ENCODE peak calls at places on chromosomes 7 and 10, in nine cellular contexts. H is Peyer's patch; S is stomach; C is upper lobe of right lung; K is mammary epithelial cell; X is CD8-positive, alpha-beta T cell; D is vagina; W is uterus; M is HL-60. V is an unnamed sample.

GRCh38 chr7:95690367-95690947 is 81.9 kb upstream of the DYNC1I1 start:
- DNase-seq in H (no peak), S (no peak), C (no peak), K (peak; percentile 40), X (no peak), D (no peak), W (no peak), M (peak; percentile 26), V (no peak)

GRCh38 chr10:117541909-117542705 is 439 bp upstream of the EMX2 start:
- DNase-seq in H (no peak), S (no peak), C (no peak), K (no peak), X (no peak), D (no peak), W (peak; percentile 94), M (no peak), V (no peak)

GRCh38 chr10:98030093-98030821 is at the start of gene CRTAC1:
- DNase-seq in H (no peak), S (peak; percentile 29), C (peak; percentile 92), K (no peak), X (no peak), D (no peak), W (peak; percentile 70), M (no peak), V (no peak)

GRCh38 chr10:125057158-125058001 is 103.0 kb downstream of the CTBP2 start:
- DNase-seq in H (no peak), S (no peak), C (no peak), K (peak; percentile 56), X (no peak), D (no peak), W (peak; percentile 85), M (peak; percentile 18), V (peak; percentile 91)

GRCh38 chr7:106896268-106896667 is 31.2 kb downstream of the PIK3CG start:
- DNase-seq in H (no peak), S (no peak), C (no peak), K (no peak), X (no peak), D (no peak), W (no peak), M (no peak), V (no peak)

GRCh38 chr7:79090543-79090942 is 362.9 kb downstream of the MAGI2 start:
- DNase-seq in H (no peak), S (no peak), C (no peak), K (peak; percentile 68), X (no peak), D (no peak), W (no peak), M (no peak), V (no peak)

GRCh38 chr10:5530846-5531557 is 6.2 kb downstream of the CALML3 start:
- DNase-seq in H (no peak), S (peak; percentile 16), C (peak; percentile 52), K (no peak), X (no peak), D (no peak), W (no peak), M (no peak), V (peak; percentile 52)

GRCh38 chr7:100677308-100678095 is 4.0 kb downstream of the GNB2 start:
- DNase-seq in H (no peak), S (no peak), C (peak; percentile 68), K (no peak), X (no peak), D (no peak), W (no peak), M (no peak), V (no peak)

GRCh38 chr10:26220901-26221300 is 4.3 kb downstream of the GAD2 start:
- DNase-seq in H (no peak), S (no peak), C (no peak), K (no peak), X (no peak), D (no peak), W (no peak), M (no peak), V (no peak)

GRCh38 chr10:66786705-66787104 is 139.1 kb upstream of the LRRTM3 start:
- DNase-seq in H (no peak), S (no peak), C (no peak), K (no peak), X (no peak), D (no peak), W (no peak), M (no peak), V (no peak)

GRCh38 chr10:57694956-57695605 is 572.6 kb downstream of the IPMK start:
- DNase-seq in H (no peak), S (no peak), C (no peak), K (peak; percentile 14), X (no peak), D (no peak), W (no peak), M (no peak), V (no peak)

GRCh38 chr10:85379338-85379737 is 987.3 kb downstream of the GRID1 start:
- DNase-seq in H (no peak), S (no peak), C (no peak), K (no peak), X (no peak), D (no peak), W (no peak), M (no peak), V (no peak)

GRCh38 chr7:85186083-85186520 is 754 bp downstream of the SEMA3D start:
- DNase-seq in H (no peak), S (peak; percentile 26), C (peak; percentile 62), K (peak; percentile 60), X (no peak), D (no peak), W (peak; percentile 16), M (no peak), V (peak; percentile 77)

GRCh38 chr7:4227105-4228010 is 454.7 kb upstream of the FOXK1 start:
- DNase-seq in H (no peak), S (no peak), C (peak; percentile 41), K (no peak), X (no peak), D (no peak), W (no peak), M (no peak), V (no peak)

GRCh38 chr7:151282111-151282510 is 33.6 kb upstream of the SMARCD3 start:
- DNase-seq in H (no peak), S (no peak), C (no peak), K (no peak), X (no peak), D (no peak), W (no peak), M (no peak), V (no peak)

DNA sequence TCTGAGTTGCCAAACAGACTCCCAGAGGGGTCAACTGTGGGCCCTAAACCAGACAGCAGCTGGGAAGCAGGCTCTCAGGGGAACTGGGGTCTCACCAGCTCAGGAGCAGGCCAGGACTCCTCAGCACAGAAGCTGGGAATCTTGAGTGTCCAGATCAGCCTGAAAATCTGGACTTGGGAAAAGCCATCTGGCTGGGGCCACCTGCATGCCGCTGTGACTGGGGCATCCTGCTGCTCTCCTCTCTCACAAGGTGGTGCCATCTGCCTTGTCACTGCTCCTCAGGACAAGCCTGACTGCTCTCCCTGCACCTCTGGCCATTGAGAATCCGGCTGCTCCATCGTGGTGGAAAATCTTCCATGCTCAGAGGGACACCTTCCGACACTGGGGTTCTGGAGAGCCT is 141.3 kb downstream of the PLPP4 start:
- DNase-seq in H (no peak), S (no peak), C (no peak), K (no peak), X (no peak), D (no peak), W (no peak), M (no peak), V (no peak)
- TF ChIP-seq CTCF in H (no peak), S (no peak), C (no peak), K (no peak), X (no peak), D (no peak), W (no peak), M (no peak), V (no peak)

GRCh38 chr7:75915416-75916156 is 631 bp downstream of the POR start:
- DNase-seq in H (no peak), S (peak; percentile 38), C (no peak), K (no peak), X (no peak), D (no peak), W (peak; percentile 28), M (peak; percentile 16), V (peak; percentile 79)

GRCh38 chr7:75914655-75915415 is at the start of gene POR:
- DNase-seq in H (peak; percentile 92), S (peak; percentile 96), C (peak; percentile 97), K (peak; percentile 94), X (peak; percentile 97), D (no peak), W (peak; percentile 97), M (peak; percentile 90), V (peak; percentile 97)

GRCh38 chr7:75914169-75914654 is 743 bp upstream of the POR start:
- DNase-seq in H (no peak), S (no peak), C (no peak), K (no peak), X (no peak), D (no peak), W (no peak), M (no peak), V (peak; percentile 78)

GRCh38 chr7:75916259-75916658 is 1.3 kb downstream of the POR start:
- DNase-seq in H (no peak), S (no peak), C (no peak), K (no peak), X (no peak), D (no peak), W (no peak), M (no peak), V (no peak)

GRCh38 chr7:75916685-75917634 is 2.0 kb downstream of the POR start:
- DNase-seq in H (no peak), S (no peak), C (no peak), K (no peak), X (no peak), D (no peak), W (no peak), M (no peak), V (no peak)
- H3K4me3 ChIP-seq in H (no peak overlapping the region), S (peak overlapping the region; percentile 79), C (peak overlapping the region; percentile 98), K (no peak overlapping the region), X (no peak overlapping the region), D (no peak overlapping the region), W (no peak overlapping the region), M (no peak overlapping the region), V (peak overlapping the region; percentile 19)

DNA sequence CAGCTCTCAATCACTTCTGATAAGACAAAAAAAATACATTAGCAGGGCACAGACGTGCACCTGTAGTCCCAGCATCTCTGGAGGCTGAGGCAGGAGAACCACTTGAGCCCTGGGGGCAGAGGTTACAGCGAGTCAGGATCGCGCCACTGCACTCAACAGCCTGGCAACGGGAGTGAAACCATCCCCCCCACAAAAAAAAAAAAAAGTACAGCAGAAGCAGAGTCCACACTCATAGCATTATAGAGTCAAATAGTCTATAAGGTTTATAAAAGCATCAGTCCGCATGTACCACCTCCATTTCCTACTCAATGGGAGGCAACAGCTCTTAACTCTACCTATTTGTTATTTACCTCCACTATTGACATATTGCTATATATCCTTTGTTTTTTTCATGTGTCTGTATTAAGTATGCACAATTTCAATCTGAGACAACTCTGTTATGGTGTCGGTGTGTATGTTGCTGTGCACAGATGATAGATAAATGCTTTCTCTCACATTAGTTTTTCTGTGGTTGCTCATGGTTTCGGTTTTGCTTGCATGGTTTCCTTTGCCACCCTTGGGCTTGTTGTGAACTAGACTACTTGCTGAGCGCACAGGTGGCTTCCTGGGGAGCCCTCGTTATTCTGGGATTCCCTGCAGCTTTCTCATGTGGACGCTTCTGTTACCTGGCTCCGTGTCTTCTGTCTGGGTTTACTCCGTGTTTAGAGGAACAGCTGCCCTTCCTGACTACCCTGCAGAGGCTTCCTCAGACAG is 40.4 kb downstream of the PROSER2 start:
- DNase-seq in H (peak; percentile 48), S (peak; percentile 19), C (peak; percentile 19), K (no peak), X (peak; percentile 13), D (no peak), W (no peak), M (no peak), V (no peak)
- H3K27ac ChIP-seq in H (no peak overlapping the region), S (no peak overlapping the region), C (no peak overlapping the region), K (no peak overlapping the region), X (peak overlapping the region; percentile 35), D (no peak overlapping the region), W (no peak overlapping the region), M (no peak overlapping the region), V (no peak overlapping the region)

GRCh38 chr10:47309403-47310089 is 9.5 kb downstream of the GDF10 start:
- DNase-seq in H (no peak), S (no peak), C (no peak), K (no peak), X (no peak), D (no peak), W (no peak), M (no peak), V (no peak)
- TF ChIP-seq CTCF in H (peak; percentile 22), S (no peak), C (peak; percentile 21), K (peak; percentile 41), X (peak; percentile 32), D (no peak), W (no peak), M (no peak), V (no peak)

V was measured in coronary artery.